ENCODE peak calls at places on chromosomes 12 and 14, in nine cellular contexts. Z is stimulated activated CD4-positive, alpha-beta T cell treated with anti-CD3 and anti-CD28 coated beads, Interleukin-1b, Interleukin-23, amount 100 ng/mL, for 48 hours; E is H1; X is HEK293T; S is cardiac fibroblast; N is H9; V is islet precursor cell; D is T-helper 17 cell; M is T-helper 2 cell. W is an unnamed sample.
A peak's percentile ranks its signal among the peaks of the same experiment; 100 is the strongest.

GRCh38 chr12:96578526-96579125 is 89.2 kb downstream of the CFAP54 start:
- DNase-seq in Z (no peak), E (no peak), X (peak; percentile 43), S (peak; percentile 81), N (no peak), V (no peak), D (no peak), M (no peak), W (peak; percentile 43)

GRCh38 chr12:31491819-31492598 is 98.9 kb downstream of the DENND5B start:
- DNase-seq in Z (no peak), E (no peak), X (peak; percentile 16), S (peak; percentile 88), N (no peak), V (no peak), D (no peak), M (no peak), W (no peak)

GRCh38 chr14:41235466-41235865 is 371.2 kb upstream of the LRFN5 start:
- DNase-seq in Z (no peak), E (no peak), X (no peak), S (no peak), N (no peak), V (no peak), D (no peak), M (no peak), W (no peak)

GRCh38 chr12:94545937-94546771 is 86.5 kb upstream of the CEP83 start:
- DNase-seq in Z (no peak), E (peak; percentile 47), X (peak; percentile 69), S (peak; percentile 85), N (peak; percentile 78), V (peak; percentile 79), D (no peak), M (no peak), W (peak; percentile 43)

GRCh38 chr12:19131020-19131431 is 1.5 kb downstream of the PLEKHA5 start:
- DNase-seq in Z (no peak), E (no peak), X (peak; percentile 20), S (peak; percentile 73), N (peak; percentile 67), V (peak; percentile 76), D (no peak), M (no peak), W (peak; percentile 15)

GRCh38 chr14:60204104-60204842 is 39.1 kb upstream of the DHRS7 start:
- DNase-seq in Z (no peak), E (no peak), X (no peak), S (no peak), N (no peak), V (no peak), D (no peak), M (no peak), W (no peak)

GRCh38 chr12:104933128-104933527 is 25.0 kb downstream of the SLC41A2 start:
- DNase-seq in Z (no peak), E (no peak), X (no peak), S (no peak), N (no peak), V (no peak), D (no peak), M (no peak), W (no peak)

GRCh38 chr12:29438752-29439408 is 57.9 kb upstream of the ERGIC2 start:
- DNase-seq in Z (no peak), E (no peak), X (no peak), S (no peak), N (no peak), V (no peak), D (no peak), M (no peak), W (no peak)

GRCh38 chr14:70663707-70664179 is 22.0 kb downstream of the TTC9 start:
- DNase-seq in Z (no peak), E (no peak), X (no peak), S (peak; percentile 18), N (no peak), V (no peak), D (no peak), M (no peak), W (no peak)

GRCh38 chr12:5779401-5779800 is 165.7 kb downstream of the ANO2 start:
- DNase-seq in Z (no peak), E (no peak), X (no peak), S (no peak), N (no peak), V (no peak), D (no peak), M (no peak), W (no peak)

GRCh38 chr12:17691369-17691768 is 398.6 kb downstream of the RERGL start:
- DNase-seq in Z (no peak), E (no peak), X (no peak), S (no peak), N (no peak), V (no peak), D (no peak), M (no peak), W (no peak)

GRCh38 chr14:36671149-36671548 is 9.5 kb downstream of the PAX9 start:
- DNase-seq in Z (no peak), E (no peak), X (no peak), S (no peak), N (no peak), V (no peak), D (no peak), M (no peak), W (no peak)

GRCh38 chr12:94666158-94666557 is 15.8 kb upstream of the TMCC3 start:
- DNase-seq in Z (no peak), E (no peak), X (no peak), S (no peak), N (no peak), V (no peak), D (no peak), M (no peak), W (no peak)

GRCh38 chr14:67964391-67964812 is 144.8 kb downstream of the RAD51B start:
- DNase-seq in Z (no peak), E (no peak), X (no peak), S (peak; percentile 61), N (no peak), V (no peak), D (no peak), M (no peak), W (no peak)

GRCh38 chr12:102406033-102406584 is 74.3 kb downstream of the IGF1 start:
- DNase-seq in Z (no peak), E (no peak), X (no peak), S (peak; percentile 25), N (no peak), V (no peak), D (no peak), M (no peak), W (peak; percentile 6)

GRCh38 chr12:67578976-67579661 is 69.4 kb upstream of the DYRK2 start:
- DNase-seq in Z (no peak), E (no peak), X (no peak), S (no peak), N (no peak), V (no peak), D (no peak), M (no peak), W (no peak)

GRCh38 chr12:67531519-67531918 is 117.0 kb upstream of the DYRK2 start:
- DNase-seq in Z (no peak), E (no peak), X (no peak), S (peak; percentile 8), N (no peak), V (no peak), D (no peak), M (no peak), W (no peak)

W was measured in neuronal stem cell.